ENCODE peak calls at places on chromosomes 1 and 21, in nine cellular contexts. P, Q, E, C, L, J, S, Y and G are unnamed samples.

GRCh38 chr1:233520510-233521191 is 93.3 kb upstream of the KCNK1 start:
- DNase-seq in P (no peak), Q (no peak), E (no peak), C (no peak), L (no peak), J (no peak), S (peak; percentile 36), Y (no peak), G (no peak)

GRCh38 chr1:30853350-30853749 is 55.2 kb downstream of the SDC3 start:
- DNase-seq in P (no peak), Q (no peak), E (no peak), C (no peak), L (no peak), J (no peak), S (no peak), Y (peak; percentile 43), G (no peak)

GRCh38 chr1:2786329-2787162 is 14.9 kb downstream of the TTC34 start:
- DNase-seq in P (no peak), Q (peak; percentile 0), E (no peak), C (peak; percentile 47), L (peak; percentile 0), J (peak; percentile 76), S (no peak), Y (peak; percentile 78), G (no peak)

GRCh38 chr1:157034137-157034800 is 11.3 kb downstream of the ARHGEF11 start:
- DNase-seq in P (no peak), Q (no peak), E (no peak), C (no peak), L (no peak), J (no peak), S (no peak), Y (no peak), G (no peak)

GRCh38 chr1:99004270-99005141 is at the start of gene PLPPR5:
- DNase-seq in P (no peak), Q (no peak), E (no peak), C (no peak), L (no peak), J (peak; percentile 61), S (no peak), Y (peak; percentile 59), G (no peak)

GRCh38 chr1:161929137-161929536 is 94.5 kb downstream of the OLFML2B start:
- DNase-seq in P (no peak), Q (no peak), E (no peak), C (no peak), L (no peak), J (no peak), S (no peak), Y (no peak), G (no peak)

GRCh38 chr1:210125143-210125542 is 107.5 kb upstream of the SERTAD4 start:
- DNase-seq in P (no peak), Q (no peak), E (no peak), C (no peak), L (no peak), J (no peak), S (no peak), Y (no peak), G (no peak)

GRCh38 chr1:119080586-119080985 is 59.9 kb downstream of the WARS2 start:
- DNase-seq in P (no peak), Q (no peak), E (no peak), C (no peak), L (no peak), J (no peak), S (peak; percentile 33), Y (no peak), G (no peak)

GRCh38 chr1:62637392-62638105 is 40.2 kb downstream of the ANGPTL3 start:
- DNase-seq in P (no peak), Q (no peak), E (no peak), C (no peak), L (no peak), J (no peak), S (no peak), Y (no peak), G (no peak)

GRCh38 chr1:162560303-162561036 is 1.1 kb upstream of the UAP1 start:
- DNase-seq in P (no peak), Q (no peak), E (no peak), C (no peak), L (peak; percentile 72), J (no peak), S (no peak), Y (no peak), G (no peak)

GRCh38 chr1:206112600-206113301 is 4.4 kb downstream of the AVPR1B start:
- DNase-seq in P (peak; percentile 73), Q (no peak), E (peak; percentile 48), C (no peak), L (peak; percentile 33), J (no peak), S (no peak), Y (peak; percentile 85), G (no peak)

GRCh38 chr21:34180826-34181359 is 107.5 kb downstream of the MRPS6 start:
- DNase-seq in P (no peak), Q (no peak), E (no peak), C (no peak), L (no peak), J (no peak), S (no peak), Y (no peak), G (no peak)

GRCh38 chr1:23577056-23577985 is 18.0 kb upstream of the ID3 start:
- DNase-seq in P (no peak), Q (no peak), E (no peak), C (no peak), L (no peak), J (no peak), S (no peak), Y (no peak), G (no peak)